ENCODE peak calls at places on chromosomes 3 and 15, in eight cellular contexts. Y is AG09309, H is BJ, B is RWPE2, G is foreskin fibroblast, N is A549, O is OCI-LY7, F is osteoblast. Q is an unnamed sample.

GRCh38 chr15:57146394-57147140 is 228.1 kb downstream of the TCF12 start:
- DNase-seq in Y (peak; percentile 45), H (no peak), B (no peak), G (peak; percentile 77), N (peak; percentile 56), O (peak; percentile 53), F (peak; percentile 34), Q (peak; percentile 81)

GRCh38 chr3:101890716-101891115 is 41.4 kb downstream of the NFKBIZ start:
- DNase-seq in Y (no peak), H (peak; percentile 61), B (no peak), G (peak; percentile 81), N (no peak), O (no peak), F (no peak), Q (peak; percentile 52)

GRCh38 chr3:188236241-188236640 is 82.3 kb downstream of the LPP start:
- DNase-seq in Y (no peak), H (no peak), B (no peak), G (no peak), N (no peak), O (peak; percentile 62), F (no peak), Q (no peak)

GRCh38 chr3:107241217-107241616 is 136.0 kb upstream of the CCDC54 start:
- DNase-seq in Y (no peak), H (no peak), B (no peak), G (peak; percentile 36), N (peak; percentile 42), O (peak; percentile 59), F (peak; percentile 37), Q (peak; percentile 30)

GRCh38 chr3:57816471-57817105 is 60.5 kb downstream of the SLMAP start:
- DNase-seq in Y (no peak), H (no peak), B (no peak), G (no peak), N (no peak), O (no peak), F (no peak), Q (no peak)

GRCh38 chr3:45100998-45101407 is 45.2 kb downstream of the CDCP1 start:
- DNase-seq in Y (peak; percentile 85), H (no peak), B (no peak), G (peak; percentile 93), N (no peak), O (no peak), F (no peak), Q (peak; percentile 93)

GRCh38 chr15:35519536-35520149 is 26.3 kb downstream of the DPH6 start:
- DNase-seq in Y (no peak), H (no peak), B (no peak), G (peak; percentile 74), N (peak; percentile 32), O (peak; percentile 55), F (no peak), Q (peak; percentile 78)

GRCh38 chr15:33226559-33227181 is 32.2 kb upstream of the FMN1 start:
- DNase-seq in Y (no peak), H (no peak), B (no peak), G (peak; percentile 38), N (peak; percentile 85), O (peak; percentile 76), F (no peak), Q (peak; percentile 19)

GRCh38 chr3:64016941-64017620 is 6.2 kb downstream of the PSMD6 start:
- DNase-seq in Y (no peak), H (no peak), B (no peak), G (no peak), N (no peak), O (no peak), F (no peak), Q (no peak)

GRCh38 chr3:58111513-58112184 is 99.1 kb downstream of the DNASE1L3 start:
- DNase-seq in Y (no peak), H (no peak), B (peak; percentile 47), G (no peak), N (no peak), O (no peak), F (no peak), Q (no peak)

DNA sequence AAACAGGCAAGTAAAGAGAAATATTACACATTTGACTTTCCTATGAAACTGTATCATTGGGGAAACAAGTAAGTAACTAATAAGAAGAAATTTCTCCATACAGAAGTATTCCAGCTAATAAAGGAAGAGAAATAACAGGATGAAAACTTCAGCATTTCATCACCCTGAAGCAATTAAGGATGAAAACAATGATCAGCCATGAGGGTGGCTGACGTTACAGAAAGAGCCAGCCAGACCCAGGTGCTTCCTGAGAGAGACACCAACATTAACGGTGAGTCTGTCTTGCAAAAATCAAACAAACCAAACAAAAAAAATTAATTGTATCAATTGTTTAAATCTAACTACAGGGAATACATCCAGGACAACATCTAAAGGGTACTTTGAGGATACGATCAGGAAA is 190.0 kb downstream of the ARRDC4 start:
- DNase-seq in Y (no peak), H (no peak), B (no peak), G (no peak), N (no peak), O (peak; percentile 30), F (no peak), Q (no peak)
- H3K4me3 ChIP-seq in Y (no peak overlapping the region), H (no peak overlapping the region), B (no peak overlapping the region), G (no peak overlapping the region), N (no peak overlapping the region), O (no peak overlapping the region), F (no peak overlapping the region), Q (no peak overlapping the region)

DNA sequence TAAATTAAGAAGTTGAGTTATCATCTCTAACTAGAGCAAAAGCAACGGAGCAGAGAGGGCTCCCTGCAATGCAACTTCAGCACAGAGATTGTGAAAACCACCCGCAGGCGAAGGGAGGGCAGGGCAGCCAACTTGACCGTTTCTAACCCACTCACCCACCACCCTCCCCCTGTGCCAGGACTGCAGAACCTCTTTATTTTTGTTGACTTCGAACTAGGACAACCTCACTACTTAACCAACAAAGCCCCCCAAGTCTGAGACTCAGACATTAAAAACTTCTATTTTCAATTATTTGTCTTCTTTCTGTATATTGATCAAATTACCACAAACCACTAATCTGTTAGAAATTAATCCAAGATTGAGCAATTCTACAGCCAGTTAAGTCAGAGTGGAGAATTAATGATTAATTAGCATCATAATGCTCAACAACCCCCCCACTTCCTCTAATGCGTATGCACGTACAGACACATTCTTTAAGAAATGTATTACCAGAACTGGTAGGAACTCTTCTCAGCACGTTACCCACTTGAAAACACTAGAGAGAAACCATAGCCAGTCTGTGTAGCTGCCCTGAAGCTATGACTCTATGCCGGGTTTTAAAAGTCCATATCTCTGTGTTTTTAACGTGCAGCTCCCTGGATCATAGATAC is 2.0 kb downstream of the MGLL start:
- DNase-seq in Y (no peak), H (no peak), B (no peak), G (peak; percentile 83), N (peak; percentile 43), O (no peak), F (peak; percentile 92), Q (peak; percentile 62)
- TF ChIP-seq CTCF in Y (peak; percentile 35), H (peak; percentile 35), B (no peak), G (peak; percentile 8), N (no peak), O (no peak), F (peak; percentile 23), Q (peak; percentile 62)

GRCh38 chr3:39210078-39210477 is 17.7 kb upstream of the XIRP1 start:
- DNase-seq in Y (no peak), H (no peak), B (no peak), G (no peak), N (no peak), O (no peak), F (no peak), Q (no peak)
- H3K4me3 ChIP-seq in Y (no peak overlapping the region), H (no peak overlapping the region), B (no peak overlapping the region), G (no peak overlapping the region), N (no peak overlapping the region), O (no peak overlapping the region), F (no peak overlapping the region), Q (no peak overlapping the region)

DNA sequence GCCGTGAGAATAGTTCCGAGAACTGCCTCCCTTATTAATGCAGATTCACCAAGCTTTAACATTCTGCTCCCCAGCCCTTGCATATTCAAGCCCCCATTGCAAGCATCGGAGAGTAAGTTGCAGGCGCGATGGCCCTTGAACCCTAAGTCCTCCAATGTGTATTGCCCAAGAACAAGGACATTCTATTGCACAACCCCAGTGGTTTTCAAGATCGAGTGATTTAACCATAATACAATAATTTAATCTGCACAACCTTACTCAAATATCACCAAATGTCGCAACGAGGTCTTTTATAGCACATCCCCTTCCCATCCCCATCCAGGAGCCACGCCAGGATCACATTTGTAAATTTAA is 21.7 kb upstream of the PLXND1 start:
- DNase-seq in Y (no peak), H (no peak), B (no peak), G (no peak), N (no peak), O (no peak), F (no peak), Q (no peak)
- TF ChIP-seq CTCF in Y (no peak), H (no peak), B (peak; percentile 55), G (no peak), N (peak; percentile 9), O (peak; percentile 15), F (no peak), Q (no peak)

DNA sequence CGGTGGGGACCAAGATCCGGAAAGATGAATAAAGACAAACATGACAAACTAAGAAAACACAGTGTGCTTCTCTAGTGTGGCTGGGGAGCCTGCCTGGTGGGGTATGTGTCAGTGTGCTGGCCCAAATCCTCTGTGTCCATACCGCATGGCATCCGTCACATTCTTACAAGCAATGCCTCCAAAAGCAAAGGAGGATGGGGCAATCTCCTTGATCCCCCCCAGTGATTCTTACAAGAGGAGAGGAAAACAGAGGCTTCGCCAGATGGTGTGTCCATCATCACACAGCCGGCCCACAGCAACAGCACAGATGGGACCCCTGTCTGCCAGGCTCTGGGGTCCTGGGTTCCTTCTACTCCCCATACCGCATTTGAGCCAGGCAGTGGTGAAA is 558 bp upstream of the IL17RC start:
- DNase-seq in Y (no peak), H (no peak), B (peak; percentile 30), G (peak; percentile 81), N (no peak), O (no peak), F (peak; percentile 89), Q (peak; percentile 53)
- H3K4me3 ChIP-seq in Y (peak overlapping the region; percentile 53), H (peak overlapping the region; percentile 57), B (no peak overlapping the region), G (peak overlapping the region; percentile 62), N (peak overlapping the region; percentile 47), O (no peak overlapping the region), F (peak overlapping the region; percentile 76), Q (peak overlapping the region; percentile 56)

DNA sequence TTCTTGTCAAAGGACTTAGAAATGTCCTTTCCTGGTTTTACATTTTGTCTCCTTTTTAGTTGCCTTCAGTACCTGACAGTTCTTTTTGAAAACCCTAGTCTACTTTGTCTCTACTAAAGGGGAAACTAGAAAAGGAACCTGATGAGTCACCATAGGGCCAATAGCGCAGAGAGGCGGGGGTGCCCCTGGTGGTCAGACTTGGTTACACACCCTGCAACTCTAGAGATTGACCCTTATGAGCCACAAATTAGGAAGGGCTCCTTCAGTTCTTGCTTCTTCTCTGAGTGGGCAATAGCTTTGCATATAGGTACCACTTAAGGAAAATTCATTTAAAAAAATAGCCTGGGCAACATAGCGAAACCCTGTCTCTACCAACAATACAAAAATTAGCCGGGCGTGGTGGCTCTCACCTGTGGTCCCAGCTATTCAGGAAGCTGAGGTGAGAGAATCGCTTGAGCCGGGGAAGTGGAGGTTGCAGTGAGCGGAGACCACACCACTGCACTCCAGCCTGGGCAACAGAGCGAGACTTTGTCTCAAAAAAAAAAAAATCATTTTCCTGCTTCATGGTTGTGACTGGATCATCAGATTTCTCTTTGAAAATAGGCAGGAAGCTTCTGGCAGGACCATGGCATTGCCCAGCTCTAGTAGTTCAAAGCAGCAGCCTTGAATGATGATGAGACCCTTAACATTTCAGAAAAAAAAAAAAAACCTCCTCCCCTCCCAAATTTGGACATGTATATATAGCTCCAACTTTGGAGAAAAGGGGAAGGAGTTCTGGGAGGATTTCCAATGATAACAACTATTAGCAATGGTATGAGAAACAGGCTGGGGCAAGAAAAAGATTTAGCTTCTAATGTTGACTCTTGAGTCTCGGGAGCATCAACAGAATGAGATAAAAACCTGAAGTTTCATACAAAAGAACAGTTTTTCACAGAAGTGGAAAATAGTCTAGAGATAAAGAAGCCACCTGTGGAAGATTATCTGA is 45.2 kb upstream of the RASA2 start:
- DNase-seq in Y (no peak), H (no peak), B (no peak), G (peak; percentile 73), N (peak; percentile 66), O (peak; percentile 76), F (peak; percentile 73), Q (peak; percentile 70)
- TF ChIP-seq CTCF in Y (peak; percentile 83), H (peak; percentile 82), B (peak; percentile 96), G (peak; percentile 77), N (peak; percentile 61), O (peak; percentile 95), F (peak; percentile 93), Q (peak; percentile 86)

Q was measured in choroid plexus epithelial cell.